ENCODE peak calls at places on chromosomes 3 and 15, in nine cellular contexts. W is AG04450; O is esophagus muscularis mucosa; R is tibial nerve; B is GM23248; C is left ventricle myocardium inferior; V is vagina; Z is naive thymus-derived CD4-positive, alpha-beta T cell; Q is cardiac muscle cell. M is an unnamed sample.

GRCh38 chr3:178200316-178200715 is 335.9 kb upstream of the KCNMB2 start:
- DNase-seq in W (no peak), B (no peak), Q (no peak), V (no peak), Z (no peak), O (no peak), C (no peak), R (no peak), M (no peak)

GRCh38 chr3:27885641-27886040 is 163.5 kb upstream of the EOMES start:
- DNase-seq in B (no peak), O (no peak), V (no peak), R (no peak), W (no peak), C (no peak), Q (no peak), Z (no peak), M (no peak)

GRCh38 chr15:33341943-33342342 is 31.2 kb downstream of the RYR3 start:
- DNase-seq in V (no peak), O (no peak), R (no peak), B (no peak), W (no peak), C (no peak), Z (no peak), Q (no peak), M (no peak)

GRCh38 chr3:100103558-100104441 is 10.5 kb downstream of the FILIP1L start:
- DNase-seq in B (peak), R (no peak), O (no peak), Z (no peak), Q (no peak), C (no peak), W (peak), V (no peak), M (no peak)

GRCh38 chr3:194325424-194326165 is 25.5 kb downstream of the CPN2 start:
- DNase-seq in O (no peak), C (no peak), V (no peak), B (no peak), R (no peak), W (no peak), Q (no peak), Z (no peak), M (no peak)

GRCh38 chr3:105957722-105958121 is 88.9 kb upstream of the CBLB start:
- DNase-seq in Z (no peak), W (no peak), Q (no peak), C (no peak), O (no peak), V (no peak), B (peak), R (no peak), M (no peak)

GRCh38 chr15:47523669-47524068 is 193.6 kb upstream of the SEMA6D start:
- DNase-seq in V (no peak), Q (peak), Z (no peak), R (no peak), B (peak), W (no peak), O (no peak), C (no peak), M (no peak)

GRCh38 chr3:4416961-4417360 is 50.1 kb downstream of the SUMF1 start:
- DNase-seq in C (no peak), R (no peak), B (peak), O (no peak), W (peak), Z (no peak), V (no peak), Q (no peak), M (peak)

GRCh38 chr3:12004741-12005513 is 739 bp downstream of the SYN2 start:
- DNase-seq in W (no peak), V (no peak), R (no peak), O (no peak), Z (no peak), Q (no peak), C (no peak), B (no peak), M (no peak)

GRCh38 chr3:185270956-185271332 is 17.1 kb upstream of the EHHADH start:
- DNase-seq in R (no peak), V (no peak), Q (no peak), B (no peak), Z (no peak), O (no peak), W (no peak), C (no peak), M (no peak)

GRCh38 chr3:170614214-170614966 is 28.5 kb upstream of the SLC7A14 start:
- DNase-seq in Q (no peak), W (peak), C (peak), R (peak), V (no peak), O (no peak), B (peak), Z (no peak), M (peak)

GRCh38 chr3:124034809-124035152 is 42.9 kb upstream of the ROPN1 start:
- DNase-seq in Z (no peak), Q (no peak), V (no peak), R (no peak), W (no peak), B (no peak), O (peak), C (no peak), M (no peak)

GRCh38 chr15:73334086-73334485 is 34.7 kb downstream of the HCN4 start:
- DNase-seq in W (no peak), R (no peak), Z (no peak), C (no peak), O (no peak), Q (no peak), V (no peak), B (no peak), M (no peak)

GRCh38 chr3:113834983-113835382 is 3.6 kb upstream of the GRAMD1C start:
- DNase-seq in C (no peak), W (no peak), Z (no peak), B (no peak), R (no peak), Q (no peak), V (no peak), O (no peak), M (no peak)

GRCh38 chr3:87733671-87734367 is 325.0 kb downstream of the CGGBP1 start:
- DNase-seq in C (no peak), R (no peak), Z (no peak), Q (no peak), O (no peak), B (no peak), W (no peak), V (no peak), M (no peak)

GRCh38 chr15:28098360-28098765 is 752 bp downstream of the OCA2 start:
- DNase-seq in Z (no peak), V (peak), R (no peak), Q (no peak), C (no peak), O (no peak), B (no peak), W (no peak), M (no peak)
- H3K27ac ChIP-seq in Z (no peak), V (no peak), R (no peak), Q (no peak), C (no peak), O (no peak), B (no peak), W (no peak), M (no peak)

GRCh38 chr15:76274226-76274625 is 37.0 kb downstream of the ETFA start:
- DNase-seq in Z (no peak), C (no peak), R (no peak), Q (no peak), V (no peak), B (peak), W (no peak), O (no peak), M (no peak)
- H3K27ac ChIP-seq in Z (no peak), C (no peak), R (no peak), Q (no peak), V (no peak), B (no peak), W (no peak), O (no peak), M (no peak)

GRCh38 chr15:70477750-70478250 is 285.6 kb downstream of the UACA start:
- DNase-seq in O (no peak), V (no peak), B (no peak), Q (no peak), R (no peak), W (no peak), Z (no peak), C (no peak), M (no peak)
- H3K27ac ChIP-seq in O (no peak), V (no peak), B (no peak), Q (no peak), R (no peak), W (no peak), Z (no peak), C (no peak), M (no peak)

GRCh38 chr3:3038201-3038991 is 71.8 kb downstream of the IL5RA start:
- DNase-seq in C (no peak), Z (no peak), W (no peak), O (peak), V (no peak), Q (no peak), R (no peak), B (no peak), M (no peak)
- H3K27ac ChIP-seq in C (no peak), Z (no peak), W (no peak), O (no peak), V (no peak), Q (no peak), R (no peak), B (no peak), M (no peak)

DNA sequence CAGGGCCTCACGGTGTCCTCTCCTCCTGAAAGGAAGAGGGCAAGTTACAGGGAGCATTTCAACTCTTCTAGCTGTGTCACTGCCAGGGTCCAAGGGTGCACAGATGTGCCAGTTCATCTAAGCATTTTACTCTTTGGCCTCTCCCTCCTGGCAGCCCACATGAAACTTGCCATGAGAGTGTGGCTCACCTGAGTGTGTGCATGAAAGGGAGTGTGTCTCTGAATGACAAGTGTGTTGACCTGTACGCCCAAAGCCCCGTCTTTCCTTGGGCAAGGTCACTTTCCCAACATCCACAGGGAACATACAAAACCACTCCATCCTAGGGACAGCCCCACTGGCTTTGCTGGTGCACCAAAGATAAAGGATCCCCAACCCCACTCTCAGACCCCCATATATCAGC is 280.0 kb downstream of the NTRK3 start:
- DNase-seq in R (no peak), O (no peak), C (no peak), W (no peak), Q (no peak), V (peak), B (no peak), Z (no peak), M (no peak)
- H3K27ac ChIP-seq in R (no peak), O (no peak), C (no peak), W (no peak), Q (no peak), V (no peak), B (no peak), Z (no peak), M (no peak)

DNA sequence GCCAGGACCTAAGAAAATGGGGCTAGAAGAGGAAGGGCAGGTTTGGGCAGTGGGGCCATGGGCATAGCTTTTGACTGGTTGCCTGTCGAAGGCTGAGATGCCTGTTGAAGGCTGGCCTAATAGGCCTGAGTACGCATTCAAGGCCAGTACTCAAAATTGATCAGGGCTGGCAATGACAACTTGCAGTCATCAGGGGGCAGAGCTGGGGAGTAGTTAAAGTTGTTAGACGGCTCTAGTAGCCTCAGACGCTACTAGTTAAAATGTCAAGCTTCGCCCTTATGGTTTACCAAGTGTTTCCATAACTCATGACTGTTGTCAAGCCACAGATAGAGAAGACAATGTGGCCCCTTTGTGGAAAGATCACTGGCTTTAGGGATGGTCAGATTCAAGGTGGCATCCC is 28.7 kb downstream of the SPG21 start:
- DNase-seq in Z (no peak), B (no peak), C (no peak), O (no peak), W (no peak), Q (no peak), R (no peak), V (no peak), M (no peak)
- H3K27ac ChIP-seq in Z (no peak), B (no peak), C (no peak), O (no peak), W (no peak), Q (no peak), R (no peak), V (no peak), M (no peak)

GRCh38 chr3:142223282-142223681 is 2.1 kb downstream of the GK5 start:
- DNase-seq in R (no peak), B (no peak), Z (no peak), V (no peak), O (no peak), C (no peak), Q (no peak), W (no peak), M (no peak)

GRCh38 chr3:142225885-142226215 is 465 bp upstream of the GK5 start:
- DNase-seq in R (no peak), W (no peak), C (no peak), V (no peak), Q (no peak), O (no peak), Z (no peak), B (no peak), M (no peak)

GRCh38 chr3:142226474-142226873 is 1.1 kb upstream of the GK5 start:
- DNase-seq in B (peak), W (no peak), V (no peak), C (no peak), O (no peak), R (no peak), Q (no peak), Z (no peak), M (no peak)

GRCh38 chr3:142228964-142229363 is 3.6 kb upstream of the GK5 start:
- DNase-seq in O (no peak), Q (no peak), W (no peak), V (no peak), C (no peak), Z (no peak), B (no peak), R (no peak), M (no peak)

GRCh38 chr3:142224482-142225072 is 808 bp downstream of the GK5 start:
- DNase-seq in Z (no peak), V (no peak), Q (no peak), O (no peak), B (peak), R (no peak), C (no peak), W (no peak), M (no peak)
- H3K27ac ChIP-seq in Z (peak), V (peak), Q (peak), O (peak), B (peak), R (peak), C (peak), W (peak), M (peak)

GRCh38 chr3:181723568-181724431 is 12.1 kb downstream of the SOX2 start:
- DNase-seq in R (no peak), W (no peak), O (no peak), Z (no peak), B (no peak), C (no peak), V (no peak), Q (no peak), M (no peak)
- H3K27ac ChIP-seq in R (peak), W (no peak), O (no peak), Z (no peak), B (no peak), C (no peak), V (no peak), Q (no peak), M (no peak)

GRCh38 chr15:89498574-89498906 is 2.2 kb upstream of the RHCG start:
- DNase-seq in C (no peak), Q (no peak), Z (no peak), W (no peak), R (no peak), B (no peak), V (peak), O (no peak), M (no peak)
- H3K27ac ChIP-seq in C (no peak), Q (no peak), Z (no peak), W (no peak), R (no peak), B (no peak), V (peak), O (no peak), M (no peak)

GRCh38 chr3:66470285-66470684 is 30.5 kb downstream of the LRIG1 start:
- DNase-seq in O (no peak), V (no peak), Q (no peak), C (no peak), R (no peak), Z (no peak), B (no peak), W (no peak), M (no peak)
- H3K27ac ChIP-seq in O (no peak), V (no peak), Q (no peak), C (no peak), R (no peak), Z (no peak), B (no peak), W (peak), M (no peak)

M was measured in gastrocnemius medialis.